ENCODE peak calls at places on chromosome 7, in four cellular contexts. K is heart right ventricle, X is Calu3, F is natural killer cell. R is an unnamed sample.

GRCh38 chr7:10325395-10325794 is 648.3 kb upstream of the PHF14 start:
- DNase-seq in K (no peak), X (no peak), F (no peak), R (no peak)

GRCh38 chr7:151013728-151014497 is 10.4 kb downstream of the ATG9B start:
- DNase-seq in K (peak), X (no peak), F (peak), R (no peak)

GRCh38 chr7:155219947-155220769 is 77.5 kb upstream of the INSIG1 start:
- DNase-seq in K (no peak), X (no peak), F (no peak), R (no peak)

GRCh38 chr7:149310113-149310836 is 48.3 kb downstream of the ZNF783 start:
- DNase-seq in K (no peak), X (peak), F (no peak), R (no peak)

GRCh38 chr7:88758355-88759215 is 915 bp upstream of the ZNF804B start:
- DNase-seq in K (peak), X (peak), F (no peak), R (peak)

GRCh38 chr7:55325371-55325792 is 39.8 kb upstream of the LANCL2 start:
- DNase-seq in K (peak), X (no peak), F (no peak), R (no peak)

GRCh38 chr7:3134715-3135114 is 91.0 kb upstream of the CARD11 start:
- DNase-seq in K (no peak), X (no peak), F (no peak), R (no peak)

GRCh38 chr7:76346097-76346496 is 12.7 kb downstream of the YWHAG start:
- DNase-seq in K (no peak), X (peak), F (no peak), R (no peak)

GRCh38 chr7:8165150-8165549 is 96.8 kb downstream of the ICA1 start:
- DNase-seq in K (no peak), X (no peak), F (no peak), R (no peak)

GRCh38 chr7:105336009-105336408 is 52.7 kb downstream of the SRPK2 start:
- DNase-seq in K (no peak), X (no peak), F (no peak), R (no peak)

GRCh38 chr7:146172112-146172511 is 55.5 kb downstream of the CNTNAP2 start:
- DNase-seq in K (no peak), X (no peak), F (no peak), R (no peak)

GRCh38 chr7:149448961-149449360 is 11.9 kb downstream of the ZNF777 start:
- DNase-seq in K (no peak), X (no peak), F (no peak), R (no peak)

GRCh38 chr7:21690717-21691116 is 147.9 kb downstream of the DNAH11 start:
- DNase-seq in K (no peak), X (no peak), F (no peak), R (no peak)

GRCh38 chr7:15461576-15461975 is 100.2 kb downstream of the AGMO start:
- DNase-seq in K (no peak), X (no peak), F (no peak), R (no peak)

GRCh38 chr7:90629306-90629918 is 33.3 kb downstream of the CDK14 start:
- DNase-seq in K (no peak), X (peak), F (no peak), R (no peak)

GRCh38 chr7:151114151-151115090 is 28.1 kb downstream of the AGAP3 start:
- DNase-seq in K (no peak), X (peak), F (no peak), R (no peak)

GRCh38 chr7:16695621-16696237 is 49.7 kb downstream of the BZW2 start:
- DNase-seq in K (no peak), X (peak), F (no peak), R (no peak)

GRCh38 chr7:87060288-87060537 is 759 bp upstream of the ELAPOR2 start:
- DNase-seq in K (no peak), X (no peak), F (no peak), R (no peak)

GRCh38 chr7:149870274-149870673 is 3.5 kb upstream of the ATP6V0E2 start:
- DNase-seq in K (no peak), X (no peak), F (no peak), R (no peak)

GRCh38 chr7:43248961-43249807 is 136.7 kb downstream of the HECW1 start:
- DNase-seq in K (no peak), X (peak), F (no peak), R (no peak)

GRCh38 chr7:92782236-92782635 is 54.1 kb downstream of the CDK6 start:
- DNase-seq in K (no peak), X (no peak), F (no peak), R (no peak)

GRCh38 chr7:131827421-131827820 is 271.0 kb upstream of the PODXL start:
- DNase-seq in K (no peak), X (no peak), F (no peak), R (no peak)

GRCh38 chr7:70618020-70618551 is 513.9 kb upstream of the GALNT17 start:
- DNase-seq in K (peak), X (no peak), F (no peak), R (no peak)

GRCh38 chr7:472640-472957 is 47.0 kb downstream of the PDGFA start:
- DNase-seq in K (no peak), X (no peak), F (no peak), R (no peak)

GRCh38 chr7:85851571-85852193 is 664.8 kb upstream of the SEMA3D start:
- DNase-seq in K (no peak), X (no peak), F (no peak), R (no peak)

GRCh38 chr7:96778263-96778662 is 68.6 kb upstream of the SEM1 start:
- DNase-seq in K (no peak), X (peak), F (no peak), R (no peak)

GRCh38 chr7:64045301-64046040 is at the start of gene ZNF727:
- DNase-seq in K (peak), X (no peak), F (peak), R (peak)

GRCh38 chr7:101996131-101996691 is 178.8 kb downstream of the CUX1 start:
- DNase-seq in K (no peak), X (no peak), F (no peak), R (no peak)

GRCh38 chr7:140640060-140640611 is 477 bp downstream of the DENND2A start:
- DNase-seq in K (peak), X (no peak), F (no peak), R (no peak)

GRCh38 chr7:132276986-132277716 is 299.1 kb downstream of the PLXNA4 start:
- DNase-seq in K (no peak), X (no peak), F (no peak), R (no peak)

GRCh38 chr7:130963349-130963748 is 229.3 kb upstream of the KLF14 start:
- DNase-seq in K (no peak), X (no peak), F (no peak), R (no peak)

GRCh38 chr7:34603711-34604444 is 54.1 kb upstream of the NPSR1 start:
- DNase-seq in K (peak), X (no peak), F (no peak), R (no peak)

GRCh38 chr7:137531671-137532070 is 188.1 kb upstream of the PTN start:
- DNase-seq in K (no peak), X (no peak), F (no peak), R (no peak)

GRCh38 chr7:106419455-106420182 is 134.8 kb upstream of the NAMPT start:
- DNase-seq in K (no peak), X (no peak), F (no peak), R (no peak)

GRCh38 chr7:32062150-32062549 is 8.1 kb downstream of the PDE1C start:
- DNase-seq in K (peak), X (peak), F (no peak), R (no peak)

GRCh38 chr7:1548944-1549343 is 7.1 kb downstream of the TMEM184A start:
- DNase-seq in K (no peak), X (no peak), F (no peak), R (no peak)

GRCh38 chr7:130356121-130356759 is 11.6 kb downstream of the CPA5 start:
- DNase-seq in K (peak), X (peak), F (no peak), R (no peak)

GRCh38 chr7:79216236-79216635 is 237.2 kb downstream of the MAGI2 start:
- DNase-seq in K (no peak), X (no peak), F (no peak), R (no peak)

GRCh38 chr7:98840604-98841508 is 29.0 kb downstream of the TMEM130 start:
- DNase-seq in K (no peak), X (no peak), F (no peak), R (no peak)
- TF ChIP-seq CTCF in K (no peak), X (no peak), F (no peak), R (no peak)

GRCh38 chr7:24573554-24574338 is 494 bp downstream of the PALS2 start:
- DNase-seq in K (peak), X (peak), F (peak), R (no peak)
- TF ChIP-seq CTCF in K (no peak), X (no peak), F (no peak), R (no peak)

DNA sequence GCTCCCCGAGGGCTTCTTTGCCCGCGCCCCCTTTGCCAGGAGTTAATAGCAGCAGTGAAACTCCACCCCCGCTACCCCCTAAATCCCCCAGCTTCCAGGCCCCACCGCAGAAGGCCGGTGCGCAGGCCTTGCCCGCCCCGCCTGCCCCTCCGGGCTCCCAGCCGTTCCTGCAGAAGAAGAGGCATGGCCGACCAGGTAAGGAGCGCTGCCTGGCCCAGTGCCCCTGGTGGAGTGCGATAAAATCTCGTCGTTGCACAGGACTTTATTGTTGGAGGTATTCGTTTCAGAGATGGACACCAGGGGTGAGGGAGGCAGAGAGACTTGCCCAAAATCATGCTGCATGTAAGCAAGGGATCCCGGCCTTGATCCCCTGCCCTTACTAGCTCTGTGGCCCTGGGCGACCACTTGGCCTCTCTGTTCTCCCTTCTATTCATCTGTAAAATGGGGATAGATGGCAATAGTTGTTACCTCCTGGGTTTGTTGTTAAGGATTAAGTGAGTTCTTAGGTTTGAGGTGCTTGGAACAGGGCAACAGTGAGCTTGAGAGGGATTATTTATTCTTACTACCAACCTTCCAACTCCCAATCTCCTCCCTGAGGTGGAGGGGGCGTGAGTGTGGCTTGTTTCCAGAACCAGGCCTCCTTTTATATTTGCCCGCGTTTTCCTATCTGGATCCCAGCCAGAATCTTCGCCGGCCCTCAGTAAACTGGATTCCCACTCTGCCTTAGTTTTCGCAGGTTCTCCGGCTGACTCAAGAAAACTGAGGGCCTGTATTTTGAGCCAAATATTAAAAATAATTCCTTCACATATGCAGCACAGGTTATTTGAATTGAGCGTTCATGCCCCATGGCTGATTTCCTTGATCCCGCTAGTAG is 78.3 kb downstream of the WIPF3 start:
- DNase-seq in K (no peak), X (no peak), F (no peak), R (no peak)
- TF ChIP-seq CTCF in K (no peak), X (no peak), F (no peak), R (no peak)

GRCh38 chr7:27151945-27152815 is at the start of gene HOXA3:
- DNase-seq in K (no peak), X (no peak), F (no peak), R (no peak)

GRCh38 chr7:27149817-27150567 is 2.4 kb downstream of the HOXA3 start:
- DNase-seq in K (no peak), X (peak), F (no peak), R (no peak)

GRCh38 chr7:27148776-27149641 is 1.4 kb upstream of the HOXA6 start:
- DNase-seq in K (no peak), X (no peak), F (no peak), R (no peak)

GRCh38 chr7:27151341-27151944 is 940 bp downstream of the HOXA3 start:
- DNase-seq in K (no peak), X (peak), F (no peak), R (no peak)

GRCh38 chr7:27150568-27151340 is 1.6 kb downstream of the HOXA3 start:
- DNase-seq in K (peak), X (peak), F (peak), R (peak)
- TF ChIP-seq CTCF in K (peak), X (peak), F (peak), R (peak)

GRCh38 chr7:49980414-49980813 is 112.6 kb downstream of the ZPBP start:
- DNase-seq in K (no peak), X (no peak), F (no peak), R (no peak)
- TF ChIP-seq CTCF in K (no peak), X (no peak), F (no peak), R (no peak)

GRCh38 chr7:57327081-57327480 is 122.9 kb upstream of the ZNF716 start:
- DNase-seq in K (no peak), X (no peak), F (no peak), R (no peak)
- TF ChIP-seq CTCF in K (no peak), X (no peak), F (no peak), R (no peak)

DNA sequence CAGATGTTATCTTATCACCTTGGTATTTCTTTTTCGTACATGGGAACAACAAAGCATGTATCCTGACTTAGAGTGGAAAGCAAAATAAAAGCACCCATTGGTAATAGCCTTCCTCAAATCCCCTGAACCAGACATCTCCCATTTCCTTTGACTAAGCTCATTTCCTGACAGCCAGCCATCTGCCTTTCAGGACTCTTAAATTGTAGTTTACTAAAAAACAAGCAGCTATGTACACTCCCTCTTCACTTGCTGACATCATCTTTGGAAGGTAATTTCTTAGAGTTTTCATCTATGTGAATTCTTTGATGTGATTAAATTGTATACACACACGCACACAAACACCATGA is 40.7 kb downstream of the ARL4A start:
- DNase-seq in K (no peak), X (no peak), F (no peak), R (no peak)
- TF ChIP-seq CTCF in K (no peak), X (no peak), F (no peak), R (no peak)

R was measured in D721Med.